ENCODE peak calls at places on chromosomes 7 and 10, in four cellular contexts. One of them, this sample, is unnamed.

GRCh38 chr7:135664046-135664589 is 1.8 kb downstream of the STMP1 start:
- DNase-seq in CD4-positive, alpha-beta memory T cell: no peak
- DNase-seq in kidney: no peak
- DNase-seq in Panc1: no peak
- DNase-seq in this sample: no peak

GRCh38 chr7:77415474-77415821 is 701 bp downstream of the GSAP start:
- DNase-seq in Panc1: no peak
- DNase-seq in CD4-positive, alpha-beta memory T cell: peak
- DNase-seq in kidney: peak
- DNase-seq in this sample: no peak

GRCh38 chr10:131648386-131649020 is 252.3 kb upstream of the PPP2R2D start:
- DNase-seq in kidney: peak
- DNase-seq in Panc1: no peak
- DNase-seq in CD4-positive, alpha-beta memory T cell: no peak
- DNase-seq in this sample: no peak

GRCh38 chr10:109205929-109206585 is 717.3 kb downstream of the XPNPEP1 start:
- DNase-seq in kidney: no peak
- DNase-seq in Panc1: peak
- DNase-seq in CD4-positive, alpha-beta memory T cell: no peak
- DNase-seq in this sample: no peak

GRCh38 chr7:51772131-51772530 is 455.5 kb upstream of the COBL start:
- DNase-seq in CD4-positive, alpha-beta memory T cell: no peak
- DNase-seq in Panc1: no peak
- DNase-seq in kidney: no peak
- DNase-seq in this sample: no peak

GRCh38 chr7:80707318-80707717 is 68.9 kb downstream of the CD36 start:
- DNase-seq in CD4-positive, alpha-beta memory T cell: no peak
- DNase-seq in kidney: no peak
- DNase-seq in Panc1: no peak
- DNase-seq in this sample: no peak

GRCh38 chr7:19020062-19020461 is 97.4 kb downstream of the TWIST1 start:
- DNase-seq in kidney: no peak
- DNase-seq in Panc1: no peak
- DNase-seq in CD4-positive, alpha-beta memory T cell: no peak
- DNase-seq in this sample: no peak

GRCh38 chr7:12210179-12211053 is 678 bp upstream of the TMEM106B start:
- DNase-seq in kidney: no peak
- DNase-seq in CD4-positive, alpha-beta memory T cell: no peak
- DNase-seq in Panc1: no peak
- DNase-seq in this sample: no peak

GRCh38 chr7:71408276-71408675 is 276.3 kb downstream of the GALNT17 start:
- DNase-seq in CD4-positive, alpha-beta memory T cell: no peak
- DNase-seq in Panc1: no peak
- DNase-seq in kidney: no peak
- DNase-seq in this sample: no peak

GRCh38 chr10:77202857-77203256 is 434.8 kb downstream of the KCNMA1 start:
- DNase-seq in kidney: no peak
- DNase-seq in CD4-positive, alpha-beta memory T cell: no peak
- DNase-seq in Panc1: no peak
- DNase-seq in this sample: no peak

GRCh38 chr10:24518981-24519597 is 204.6 kb downstream of the ARHGAP21 start:
- DNase-seq in kidney: no peak
- DNase-seq in Panc1: peak
- DNase-seq in CD4-positive, alpha-beta memory T cell: peak
- DNase-seq in this sample: no peak

GRCh38 chr10:111360260-111360925 is 283.6 kb downstream of the ADRA2A start:
- DNase-seq in CD4-positive, alpha-beta memory T cell: no peak
- DNase-seq in kidney: no peak
- DNase-seq in Panc1: peak
- DNase-seq in this sample: no peak

GRCh38 chr10:105063796-105064195 is 422.7 kb downstream of the SORCS3 start:
- DNase-seq in CD4-positive, alpha-beta memory T cell: no peak
- DNase-seq in kidney: no peak
- DNase-seq in Panc1: peak
- DNase-seq in this sample: no peak

GRCh38 chr7:151187409-151188251 is 580 bp upstream of the ASB10 start:
- DNase-seq in Panc1: no peak
- DNase-seq in CD4-positive, alpha-beta memory T cell: no peak
- DNase-seq in kidney: no peak
- DNase-seq in this sample: no peak

GRCh38 chr10:27065084-27065483 is 35.2 kb downstream of the ANKRD26 start:
- DNase-seq in Panc1: no peak
- DNase-seq in kidney: no peak
- DNase-seq in CD4-positive, alpha-beta memory T cell: no peak
- DNase-seq in this sample: no peak

GRCh38 chr10:106086391-106086790 is 1078.1 kb downstream of the SORCS1 start:
- DNase-seq in kidney: no peak
- DNase-seq in CD4-positive, alpha-beta memory T cell: no peak
- DNase-seq in Panc1: no peak
- DNase-seq in this sample: no peak

DNA sequence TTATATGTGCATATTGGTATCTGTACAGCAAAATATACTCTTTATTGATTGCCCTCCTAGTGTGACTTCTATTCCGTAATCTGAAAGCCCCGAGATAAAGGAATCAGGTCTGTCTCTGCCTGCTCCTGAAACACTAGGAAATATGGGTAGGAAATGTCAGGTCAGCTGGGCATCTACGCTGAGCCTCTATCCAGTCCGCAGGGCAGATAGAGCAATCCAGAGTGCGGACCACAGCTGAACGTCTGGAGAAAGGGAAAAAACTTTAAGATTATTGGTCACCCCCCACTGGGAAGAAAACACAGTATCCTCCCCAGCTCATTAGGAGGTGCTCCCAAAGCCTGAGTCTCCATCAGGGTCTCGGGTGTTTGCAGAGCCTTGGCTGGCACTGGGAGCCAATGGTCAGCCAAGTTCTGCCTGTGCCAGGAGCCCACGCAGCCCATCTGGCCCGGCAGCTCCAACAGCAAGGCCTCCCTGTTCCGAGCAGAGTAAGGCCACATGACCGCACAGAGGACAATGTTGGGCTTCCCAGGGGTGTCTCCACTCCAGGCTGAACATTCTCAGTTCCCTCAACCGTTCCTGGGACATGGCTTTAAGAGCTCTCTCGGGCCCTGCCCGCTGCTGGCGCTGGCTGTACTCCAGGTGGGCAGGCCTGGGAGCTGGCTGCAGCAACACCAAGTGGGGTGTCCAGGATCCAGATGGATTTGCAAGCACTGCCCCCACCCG is 7.6 kb downstream of the CTBP2 start:
- DNase-seq in CD4-positive, alpha-beta memory T cell: no peak
- DNase-seq in Panc1: no peak
- DNase-seq in kidney: peak
- DNase-seq in this sample: no peak
- H3K27ac ChIP-seq in CD4-positive, alpha-beta memory T cell: no peak
- H3K27ac ChIP-seq in Panc1: peak
- H3K27ac ChIP-seq in kidney: peak
- H3K27ac ChIP-seq in this sample: peak

GRCh38 chr10:92242380-92242779 is 48.5 kb downstream of the CPEB3 start:
- DNase-seq in kidney: no peak
- DNase-seq in CD4-positive, alpha-beta memory T cell: no peak
- DNase-seq in Panc1: no peak
- DNase-seq in this sample: no peak

GRCh38 chr10:92239600-92240288 is 51.1 kb downstream of the CPEB3 start:
- DNase-seq in kidney: peak
- DNase-seq in Panc1: no peak
- DNase-seq in CD4-positive, alpha-beta memory T cell: peak
- DNase-seq in this sample: no peak

GRCh38 chr10:92241501-92241900 is 49.4 kb downstream of the CPEB3 start:
- DNase-seq in Panc1: no peak
- DNase-seq in kidney: no peak
- DNase-seq in CD4-positive, alpha-beta memory T cell: no peak
- DNase-seq in this sample: no peak

GRCh38 chr10:92240289-92241157 is 50.4 kb downstream of the CPEB3 start:
- DNase-seq in Panc1: peak
- DNase-seq in kidney: no peak
- DNase-seq in CD4-positive, alpha-beta memory T cell: peak
- DNase-seq in this sample: no peak

DNA sequence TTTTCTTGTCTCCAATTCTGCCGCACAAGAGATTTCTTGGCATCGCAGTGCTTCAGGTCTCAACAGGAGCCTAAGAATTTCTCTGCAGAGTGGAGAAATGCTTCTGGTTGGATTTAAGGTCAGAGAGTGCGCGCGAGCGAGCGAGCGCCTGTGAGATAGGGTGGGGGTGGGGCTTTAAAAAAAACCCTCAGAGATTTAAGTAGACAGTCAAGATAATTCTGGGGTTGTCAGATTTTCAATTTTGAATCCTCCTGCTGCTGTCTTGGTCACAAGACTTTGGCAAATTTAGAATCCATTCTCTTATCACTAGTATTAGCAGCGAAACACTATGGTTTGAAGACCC is 49.7 kb downstream of the CPEB3 start:
- DNase-seq in CD4-positive, alpha-beta memory T cell: no peak
- DNase-seq in kidney: no peak
- DNase-seq in Panc1: no peak
- DNase-seq in this sample: no peak
- H3K27ac ChIP-seq in CD4-positive, alpha-beta memory T cell: peak
- H3K27ac ChIP-seq in kidney: peak
- H3K27ac ChIP-seq in Panc1: peak
- H3K27ac ChIP-seq in this sample: peak

GRCh38 chr7:142470336-142470830 is 212.5 kb upstream of the PRSS58 start:
- DNase-seq in kidney: no peak
- DNase-seq in CD4-positive, alpha-beta memory T cell: no peak
- DNase-seq in Panc1: no peak
- DNase-seq in this sample: no peak

GRCh38 chr7:142468871-142469652 is 211.2 kb upstream of the PRSS58 start:
- DNase-seq in Panc1: no peak
- DNase-seq in CD4-positive, alpha-beta memory T cell: no peak
- DNase-seq in kidney: no peak
- DNase-seq in this sample: no peak

DNA sequence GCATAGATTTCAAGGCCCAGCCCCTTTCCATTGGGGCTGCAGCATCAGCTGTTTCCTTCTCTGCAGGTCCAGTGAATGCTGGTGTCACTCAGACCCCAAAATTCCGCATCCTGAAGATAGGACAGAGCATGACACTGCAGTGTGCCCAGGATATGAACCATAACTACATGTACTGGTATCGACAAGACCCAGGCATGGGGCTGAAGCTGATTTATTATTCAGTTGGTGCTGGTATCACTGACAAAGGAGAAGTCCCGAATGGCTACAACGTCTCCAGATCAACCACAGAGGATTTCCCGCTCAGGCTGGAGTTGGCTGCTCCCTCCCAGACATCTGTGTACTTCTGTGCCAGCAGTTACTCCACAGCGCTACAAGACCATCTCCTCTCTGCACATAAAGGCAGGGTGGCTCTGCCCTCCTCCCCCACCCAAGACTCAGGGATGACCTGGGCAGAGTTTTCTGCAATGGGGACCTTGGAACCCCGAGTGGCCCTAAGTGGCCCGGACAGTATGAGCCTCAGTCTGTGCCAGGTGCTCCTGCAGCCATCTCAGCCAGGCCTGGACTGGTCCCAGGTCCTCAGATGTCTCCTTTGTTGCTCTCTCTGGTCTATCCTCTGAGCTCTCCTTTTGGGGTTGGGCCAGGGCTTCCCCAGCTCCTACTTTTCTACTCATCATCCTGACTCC is 211.9 kb upstream of the PRSS58 start:
- DNase-seq in kidney: no peak
- DNase-seq in CD4-positive, alpha-beta memory T cell: no peak
- DNase-seq in Panc1: no peak
- DNase-seq in this sample: no peak
- H3K27ac ChIP-seq in kidney: no peak
- H3K27ac ChIP-seq in CD4-positive, alpha-beta memory T cell: no peak
- H3K27ac ChIP-seq in Panc1: no peak
- H3K27ac ChIP-seq in this sample: no peak

DNA sequence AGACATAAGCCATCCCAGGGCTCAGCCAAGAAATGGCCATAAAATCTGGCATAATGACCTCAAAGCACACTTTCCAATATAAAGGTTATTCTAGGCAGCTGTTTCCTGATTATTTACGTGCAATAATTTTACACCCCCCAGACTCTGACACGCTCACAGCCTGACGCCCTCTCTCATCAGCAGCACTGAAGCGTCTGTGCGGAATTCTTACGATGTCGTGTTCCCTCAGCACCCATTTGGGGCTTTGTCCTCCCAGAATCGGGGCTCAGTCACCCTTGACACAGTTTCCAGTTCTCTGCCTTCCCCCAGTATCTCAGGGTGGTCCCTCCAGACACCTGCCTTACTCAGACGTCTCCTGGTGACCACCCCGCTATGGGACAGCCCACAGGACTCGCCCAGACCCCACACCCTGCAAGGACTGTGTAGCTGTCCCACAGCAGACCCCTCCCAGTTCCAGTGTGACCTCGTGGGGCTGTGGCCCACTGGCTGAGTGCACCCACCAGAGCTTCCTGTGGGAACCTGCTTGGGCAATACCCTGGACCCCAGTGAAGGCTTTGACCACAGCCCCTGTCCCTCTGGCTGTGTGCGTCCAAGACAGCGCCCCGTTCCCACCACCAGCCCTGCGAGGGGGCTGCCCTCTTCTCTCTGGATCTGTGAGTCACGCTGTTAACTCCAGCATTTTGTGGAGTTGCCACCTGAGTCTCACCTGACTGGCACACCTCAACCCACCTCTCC is 74.1 kb upstream of the FAM20C start:
- DNase-seq in Panc1: no peak
- DNase-seq in CD4-positive, alpha-beta memory T cell: no peak
- DNase-seq in kidney: no peak
- DNase-seq in this sample: no peak
- H3K27ac ChIP-seq in Panc1: no peak
- H3K27ac ChIP-seq in CD4-positive, alpha-beta memory T cell: no peak
- H3K27ac ChIP-seq in kidney: no peak
- H3K27ac ChIP-seq in this sample: no peak

GRCh38 chr7:14195079-14195478 is 205.6 kb upstream of the ETV1 start:
- DNase-seq in Panc1: no peak
- DNase-seq in kidney: no peak
- DNase-seq in CD4-positive, alpha-beta memory T cell: no peak
- DNase-seq in this sample: no peak
- H3K27ac ChIP-seq in Panc1: no peak
- H3K27ac ChIP-seq in kidney: no peak
- H3K27ac ChIP-seq in CD4-positive, alpha-beta memory T cell: no peak
- H3K27ac ChIP-seq in this sample: no peak

DNA sequence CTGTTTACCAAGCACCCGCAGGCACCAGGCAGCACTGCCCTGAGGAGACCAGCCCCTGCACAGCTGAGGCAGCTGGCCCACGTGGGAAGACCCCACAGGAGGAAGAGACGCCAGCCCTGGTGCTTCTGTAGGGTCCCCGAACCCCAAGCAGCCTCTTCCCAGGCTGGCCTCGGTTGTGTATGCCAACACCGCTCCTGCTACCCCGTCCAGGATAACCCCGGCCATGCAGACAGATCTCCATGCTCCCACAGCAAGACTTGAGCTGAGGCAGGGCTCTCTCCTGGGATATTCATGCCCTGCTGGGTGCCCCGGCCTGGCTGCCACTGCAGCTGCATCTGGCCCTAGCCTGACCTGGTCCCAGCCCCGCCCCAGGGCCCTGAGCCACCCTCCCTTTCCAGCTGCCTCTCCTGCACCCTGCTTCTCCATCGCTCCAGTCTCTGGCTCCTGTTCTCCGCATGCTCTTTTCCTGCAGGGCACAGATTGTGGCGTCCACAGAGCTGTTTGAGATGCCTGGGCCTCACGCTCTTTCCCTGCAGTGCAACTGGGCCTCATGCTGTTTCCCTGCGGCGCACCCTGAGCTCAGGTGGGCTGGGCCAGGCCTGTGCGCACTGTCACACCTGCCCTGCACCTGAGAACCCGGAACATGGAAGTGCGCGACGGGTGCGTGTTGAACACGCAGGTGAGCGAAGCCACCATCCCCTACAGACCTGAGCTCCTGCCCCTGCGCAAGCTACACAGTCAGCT is 236.2 kb downstream of the ELFN1 start:
- DNase-seq in CD4-positive, alpha-beta memory T cell: no peak
- DNase-seq in kidney: peak
- DNase-seq in Panc1: no peak
- DNase-seq in this sample: no peak
- H3K27ac ChIP-seq in CD4-positive, alpha-beta memory T cell: no peak
- H3K27ac ChIP-seq in kidney: no peak
- H3K27ac ChIP-seq in Panc1: no peak
- H3K27ac ChIP-seq in this sample: no peak

This sample was measured in RWPE2.